ENCODE peak calls at places on chromosome 1, in nine cellular contexts. M is SK-N-SH; J is endodermal cell; H is CD8-positive, alpha-beta T cell; U is right atrium auricular region; R is fibroblast of lung; G is GM23248; A is esophagus muscularis mucosa; N is HCT116. Q is an unnamed sample.

GRCh38 chr1:31830511-31830910 is 14.7 kb upstream of the SPOCD1 start:
- DNase-seq in G (no peak), M (no peak), R (no peak), N (no peak), H (no peak), J (peak; percentile 41), U (no peak), A (peak; percentile 78), Q (no peak)

GRCh38 chr1:230186874-230187273 is 119.8 kb downstream of the GALNT2 start:
- DNase-seq in J (no peak), N (no peak), R (no peak), M (no peak), U (no peak), A (no peak), H (no peak), G (no peak), Q (no peak)

GRCh38 chr1:199931666-199932377 is 95.7 kb upstream of the NR5A2 start:
- DNase-seq in R (peak; percentile 40), N (no peak), J (no peak), A (no peak), H (no peak), G (peak; percentile 47), M (no peak), U (no peak), Q (no peak)

GRCh38 chr1:74771913-74772515 is 39.1 kb downstream of the TYW3 start:
- DNase-seq in J (no peak), H (no peak), U (no peak), M (peak; percentile 7), A (no peak), N (peak; percentile 22), R (peak; percentile 66), G (peak; percentile 65), Q (no peak)

GRCh38 chr1:150748859-150749719 is 16.5 kb downstream of the CTSS start:
- DNase-seq in G (no peak), N (no peak), R (no peak), H (no peak), U (no peak), A (no peak), J (no peak), M (no peak), Q (no peak)

GRCh38 chr1:232766224-232766890 is 38.9 kb upstream of the MAP10 start:
- DNase-seq in H (no peak), U (no peak), M (no peak), G (no peak), A (no peak), R (peak; percentile 20), J (peak; percentile 65), N (no peak), Q (no peak)

GRCh38 chr1:41462680-41463004 is 21.8 kb downstream of the EDN2 start:
- DNase-seq in G (no peak), R (no peak), N (no peak), A (no peak), J (no peak), M (no peak), U (no peak), H (no peak), Q (no peak)

GRCh38 chr1:225817611-225818061 is 7.7 kb downstream of the EPHX1 start:
- DNase-seq in H (no peak), U (peak; percentile 95), N (peak; percentile 63), J (peak; percentile 77), A (no peak), R (peak; percentile 95), M (no peak), G (peak; percentile 96), Q (peak; percentile 83)

GRCh38 chr1:107782192-107782845 is 182.7 kb downstream of the VAV3 start:
- DNase-seq in M (peak; percentile 25), R (peak; percentile 73), H (no peak), U (no peak), J (no peak), G (peak; percentile 60), A (no peak), N (peak; percentile 34), Q (no peak)

GRCh38 chr1:20266141-20266540 is 24.5 kb upstream of the VWA5B1 start:
- DNase-seq in M (no peak), H (no peak), R (no peak), A (no peak), J (no peak), N (no peak), U (no peak), G (peak; percentile 36), Q (no peak)

GRCh38 chr1:47210666-47211065 is 20.8 kb upstream of the PDZK1IP1 start:
- DNase-seq in J (peak; percentile 69), R (no peak), G (no peak), N (no peak), U (no peak), M (no peak), A (no peak), H (no peak), Q (no peak)

GRCh38 chr1:99004270-99005141 is at the start of gene PLPPR5:
- DNase-seq in M (peak; percentile 86), J (peak; percentile 85), H (peak; percentile 19), U (no peak), N (no peak), G (peak; percentile 68), R (peak; percentile 18), A (no peak), Q (peak; percentile 40)

GRCh38 chr1:20486457-20487235 is 636 bp upstream of the CAMK2N1 start:
- DNase-seq in R (peak; percentile 80), H (no peak), N (no peak), U (no peak), A (no peak), G (peak; percentile 75), M (peak; percentile 89), J (peak; percentile 89), Q (peak; percentile 90)

GRCh38 chr1:53618218-53619087 is 120.5 kb downstream of the GLIS1 start:
- DNase-seq in U (no peak), H (no peak), A (no peak), J (peak; percentile 24), M (no peak), G (no peak), R (no peak), N (no peak), Q (no peak)

GRCh38 chr1:184457500-184457899 is 70.7 kb downstream of the C1orf21 start:
- DNase-seq in R (peak; percentile 77), U (no peak), M (peak; percentile 48), G (peak; percentile 16), N (no peak), A (no peak), H (no peak), J (no peak), Q (no peak)

GRCh38 chr1:191320062-191320461 is 838.2 kb upstream of the RGS18 start:
- DNase-seq in A (no peak), U (no peak), N (no peak), J (no peak), M (no peak), R (peak; percentile 16), G (no peak), H (no peak), Q (no peak)

GRCh38 chr1:4603317-4604110 is 50.9 kb upstream of the AJAP1 start:
- DNase-seq in U (no peak), H (no peak), A (no peak), G (no peak), N (no peak), M (no peak), R (no peak), J (peak; percentile 38), Q (no peak)

GRCh38 chr1:66570196-66570595 is 36.2 kb downstream of the SGIP1 start:
- DNase-seq in R (no peak), N (no peak), M (no peak), J (no peak), G (no peak), U (no peak), A (no peak), H (no peak), Q (no peak)

GRCh38 chr1:84253891-84254290 is 47.6 kb upstream of the SAMD13 start:
- DNase-seq in A (no peak), M (no peak), J (no peak), R (peak; percentile 94), H (no peak), N (peak; percentile 98), G (peak; percentile 95), U (no peak), Q (peak; percentile 66)

GRCh38 chr1:234927312-234927967 is 201.2 kb downstream of the TOMM20 start:
- DNase-seq in U (peak; percentile 38), R (no peak), A (no peak), G (no peak), M (no peak), N (no peak), H (no peak), J (no peak), Q (no peak)

GRCh38 chr1:209900734-209901133 is 37.3 kb upstream of the SYT14 start:
- DNase-seq in J (no peak), R (peak; percentile 43), M (peak; percentile 10), A (no peak), N (no peak), G (peak; percentile 84), H (no peak), U (no peak), Q (no peak)
- H3K27ac ChIP-seq in J (no peak overlapping the region), R (no peak overlapping the region), M (no peak overlapping the region), A (no peak overlapping the region), N (no peak overlapping the region), G (peak overlapping the region; percentile 40), H (no peak overlapping the region), U (no peak overlapping the region), Q (no peak overlapping the region)

GRCh38 chr1:155017021-155017945 is 14.7 kb downstream of the ZBTB7B start:
- DNase-seq in H (peak; percentile 87), R (peak; percentile 92), U (peak; percentile 93), G (peak; percentile 91), A (peak; percentile 97), N (peak; percentile 87), J (peak; percentile 98), M (peak; percentile 93), Q (peak; percentile 94)
- H3K4me1 ChIP-seq in H (peaks cover 55% of the 10 kb centered on the region), R (peaks cover 14% of the 10 kb centered on the region), U (peaks cover 36% of the 10 kb centered on the region), G (peaks cover 15% of the 10 kb centered on the region), A (peaks cover 41% of the 10 kb centered on the region), N (peaks cover 62% of the 10 kb centered on the region), J (no peaks in the 10 kb centered on the region), M (peaks cover 7% of the 10 kb centered on the region), Q (peaks cover 5% of the 10 kb centered on the region)

DNA sequence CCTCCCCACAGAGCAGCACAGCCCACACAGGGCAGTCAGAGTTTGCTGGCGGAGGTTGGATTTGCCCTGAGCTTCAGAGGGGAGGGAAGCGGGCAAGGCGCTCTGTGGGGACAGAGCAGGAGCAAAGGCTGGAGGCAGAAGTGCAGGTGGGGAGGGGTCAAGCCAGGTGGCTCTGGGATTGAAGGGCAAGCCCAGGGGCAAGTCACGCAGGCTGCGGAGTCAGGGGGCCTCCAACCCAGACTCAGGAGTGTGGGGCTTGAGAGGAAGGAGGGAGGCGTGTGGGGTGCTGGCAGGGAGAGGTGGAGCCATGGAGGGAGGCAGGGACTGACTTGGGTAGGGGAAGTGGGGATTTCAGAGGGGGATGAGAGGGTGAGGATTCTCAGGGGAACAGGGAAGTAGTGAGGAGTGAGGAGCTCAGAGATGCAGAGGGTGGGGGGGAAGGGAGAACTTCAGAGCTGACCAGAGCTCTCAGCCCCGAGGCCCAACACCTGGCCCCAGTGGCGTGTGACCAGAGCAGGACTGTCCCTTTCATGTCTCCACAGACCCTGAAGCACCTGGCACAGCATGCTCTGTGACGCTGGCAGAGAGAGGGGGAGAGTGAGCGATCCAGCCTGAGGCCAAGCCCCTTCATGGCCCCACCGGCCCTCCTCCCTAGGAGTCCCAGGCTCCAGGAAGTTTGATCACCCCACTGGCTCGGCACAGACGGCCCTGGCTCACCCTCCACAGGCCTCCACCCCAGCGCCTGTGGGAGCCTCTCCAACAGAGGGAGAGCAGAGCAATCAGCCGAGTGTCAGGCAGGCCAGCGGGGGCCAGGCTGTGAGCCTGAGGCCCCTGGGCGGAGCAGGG is 10.8 kb downstream of the SH3BGRL3 start:
- DNase-seq in J (peak; percentile 80), R (no peak), H (no peak), M (peak; percentile 59), G (no peak), N (no peak), U (no peak), A (no peak), Q (peak; percentile 73)
- H3K4me3 ChIP-seq in J (no peak overlapping the region), R (no peak overlapping the region), H (no peak overlapping the region), M (no peak overlapping the region), G (no peak overlapping the region), N (no peak overlapping the region), U (no peak overlapping the region), A (no peak overlapping the region), Q (no peak overlapping the region)

GRCh38 chr1:13583592-13583963 is at the start of gene PDPN:
- DNase-seq in M (no peak), A (no peak), N (no peak), J (peak; percentile 94), U (no peak), R (peak; percentile 12), G (peak; percentile 44), H (no peak), Q (peak; percentile 69)
- H3K27ac ChIP-seq in M (no peak within 1 kb of the TSS), A (peak within 1 kb of the TSS; percentile 73), N (no peak within 1 kb of the TSS), J (peak within 1 kb of the TSS; percentile 94), U (peak within 1 kb of the TSS; percentile 80), R (no peak within 1 kb of the TSS), G (no peak within 1 kb of the TSS), H (no peak within 1 kb of the TSS), Q (no peak within 1 kb of the TSS)

Q was measured in right cardiac atrium.